ENCODE peak calls at places on chromosomes 5 and 9, in six cellular contexts. One of them, this sample, is unnamed.
A peak's percentile ranks its signal among the peaks of the same experiment; 100 is the strongest.

GRCh38 chr5:56270568-56271392 is 37.6 kb upstream of the ANKRD55 start:
- DNase-seq in Peyer's patch: peak; percentile 82
- DNase-seq in heart right ventricle: peak; percentile 85
- DNase-seq in GM12865: peak; percentile 85
- DNase-seq in neural crest cell: peak; percentile 80
- DNase-seq in OCI-LY7: peak; percentile 78
- DNase-seq in this sample: peak; percentile 60

GRCh38 chr5:154206291-154206690 is 15.8 kb downstream of the GALNT10 start:
- DNase-seq in GM12865: no peak
- DNase-seq in Peyer's patch: no peak
- DNase-seq in neural crest cell: no peak
- DNase-seq in OCI-LY7: no peak
- DNase-seq in heart right ventricle: peak; percentile 22
- DNase-seq in this sample: no peak

GRCh38 chr5:3592298-3592697 is 3.3 kb upstream of the IRX1 start:
- DNase-seq in neural crest cell: no peak
- DNase-seq in OCI-LY7: no peak
- DNase-seq in heart right ventricle: no peak
- DNase-seq in Peyer's patch: no peak
- DNase-seq in GM12865: no peak
- DNase-seq in this sample: no peak

GRCh38 chr5:31768784-31769183 is 129.9 kb downstream of the PDZD2 start:
- DNase-seq in GM12865: no peak
- DNase-seq in Peyer's patch: no peak
- DNase-seq in OCI-LY7: no peak
- DNase-seq in heart right ventricle: no peak
- DNase-seq in neural crest cell: no peak
- DNase-seq in this sample: no peak

GRCh38 chr9:134944916-134945315 is 27.2 kb upstream of the FCN1 start:
- DNase-seq in heart right ventricle: no peak
- DNase-seq in Peyer's patch: peak; percentile 22
- DNase-seq in neural crest cell: no peak
- DNase-seq in GM12865: no peak
- DNase-seq in OCI-LY7: no peak
- DNase-seq in this sample: no peak

GRCh38 chr5:140196406-140196805 is 21.4 kb downstream of the CYSTM1 start:
- DNase-seq in Peyer's patch: no peak
- DNase-seq in neural crest cell: no peak
- DNase-seq in heart right ventricle: no peak
- DNase-seq in GM12865: no peak
- DNase-seq in OCI-LY7: no peak
- DNase-seq in this sample: no peak

GRCh38 chr9:92426501-92426900 is 2.2 kb upstream of the OMD start:
- DNase-seq in neural crest cell: no peak
- DNase-seq in heart right ventricle: no peak
- DNase-seq in OCI-LY7: no peak
- DNase-seq in GM12865: no peak
- DNase-seq in Peyer's patch: no peak
- DNase-seq in this sample: no peak

GRCh38 chr9:6079386-6079785 is 64.0 kb upstream of the RANBP6 start:
- DNase-seq in GM12865: no peak
- DNase-seq in OCI-LY7: no peak
- DNase-seq in Peyer's patch: no peak
- DNase-seq in heart right ventricle: no peak
- DNase-seq in neural crest cell: no peak
- DNase-seq in this sample: no peak

GRCh38 chr5:68054625-68055024 is 160.9 kb upstream of the PIK3R1 start:
- DNase-seq in Peyer's patch: no peak
- DNase-seq in OCI-LY7: no peak
- DNase-seq in heart right ventricle: no peak
- DNase-seq in neural crest cell: no peak
- DNase-seq in GM12865: no peak
- DNase-seq in this sample: no peak

GRCh38 chr9:136847065-136847826 is 2.0 kb upstream of the PHPT1 start:
- DNase-seq in GM12865: peak; percentile 30
- DNase-seq in heart right ventricle: peak; percentile 71
- DNase-seq in OCI-LY7: peak; percentile 20
- DNase-seq in neural crest cell: no peak
- DNase-seq in Peyer's patch: peak; percentile 83
- DNase-seq in this sample: no peak

GRCh38 chr5:96720408-96720807 is 58.2 kb downstream of the CAST start:
- DNase-seq in neural crest cell: no peak
- DNase-seq in GM12865: no peak
- DNase-seq in OCI-LY7: no peak
- DNase-seq in heart right ventricle: no peak
- DNase-seq in Peyer's patch: no peak
- DNase-seq in this sample: no peak

GRCh38 chr5:132103380-132103951 is 29.9 kb downstream of the CSF2 start:
- DNase-seq in Peyer's patch: no peak
- DNase-seq in heart right ventricle: peak; percentile 76
- DNase-seq in neural crest cell: no peak
- DNase-seq in GM12865: peak; percentile 93
- DNase-seq in OCI-LY7: peak; percentile 89
- DNase-seq in this sample: no peak
- TF ChIP-seq CTCF in Peyer's patch: no peak
- TF ChIP-seq CTCF in heart right ventricle: no peak
- TF ChIP-seq CTCF in neural crest cell: no peak
- TF ChIP-seq CTCF in GM12865: peak; percentile 25
- TF ChIP-seq CTCF in OCI-LY7: peak; percentile 41
- TF ChIP-seq CTCF in this sample: no peak

GRCh38 chr5:86332851-86333250 is 284.9 kb upstream of the COX7C start:
- DNase-seq in heart right ventricle: no peak
- DNase-seq in Peyer's patch: no peak
- DNase-seq in neural crest cell: no peak
- DNase-seq in OCI-LY7: no peak
- DNase-seq in GM12865: no peak
- DNase-seq in this sample: no peak

DNA sequence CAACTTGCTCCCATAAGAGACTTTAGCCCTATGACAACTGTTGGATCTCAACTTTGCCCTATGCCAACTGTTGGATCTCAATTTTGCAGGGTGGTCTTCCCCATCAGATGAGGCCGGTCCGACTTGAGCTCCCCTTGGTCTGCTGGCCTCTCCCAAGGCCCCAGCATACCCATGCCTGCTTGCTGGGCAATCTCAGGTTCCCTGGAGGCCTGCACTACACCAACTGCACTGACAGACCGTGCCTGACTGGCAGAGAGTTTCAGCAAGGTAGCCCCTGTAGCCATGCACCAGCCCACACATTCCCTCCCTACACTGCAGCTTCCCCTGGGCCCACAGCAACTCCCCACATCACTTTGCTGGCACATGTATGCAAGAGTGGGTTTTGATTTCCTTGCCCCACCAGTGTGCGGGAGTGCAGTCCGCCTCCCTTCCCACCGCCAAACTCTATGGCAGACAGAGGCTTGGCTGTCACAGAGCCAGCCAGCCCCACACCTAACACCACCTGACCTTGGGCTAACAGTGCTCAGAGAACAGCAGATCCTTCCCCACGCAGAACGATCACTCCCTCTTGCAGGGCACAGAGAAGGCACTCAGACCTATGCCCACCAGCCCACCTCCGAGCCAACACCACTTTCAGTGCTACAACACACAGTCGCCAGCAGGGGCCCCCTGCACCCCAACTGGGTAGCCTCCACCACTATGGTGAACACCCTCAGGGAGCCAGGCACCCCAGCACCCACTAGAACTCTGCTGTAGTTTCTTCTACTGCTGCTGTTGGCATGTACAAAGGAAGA is 279.9 kb upstream of the COX7C start:
- DNase-seq in Peyer's patch: no peak
- DNase-seq in GM12865: peak; percentile 4
- DNase-seq in heart right ventricle: no peak
- DNase-seq in neural crest cell: no peak
- DNase-seq in OCI-LY7: no peak
- DNase-seq in this sample: no peak
- TF ChIP-seq CTCF in Peyer's patch: no peak
- TF ChIP-seq CTCF in GM12865: no peak
- TF ChIP-seq CTCF in heart right ventricle: no peak
- TF ChIP-seq CTCF in neural crest cell: no peak
- TF ChIP-seq CTCF in OCI-LY7: no peak
- TF ChIP-seq CTCF in this sample: no peak

GRCh38 chr5:10620346-10620745 is 56.5 kb downstream of the ANKRD33B start:
- DNase-seq in neural crest cell: no peak
- DNase-seq in heart right ventricle: no peak
- DNase-seq in GM12865: peak; percentile 49
- DNase-seq in Peyer's patch: no peak
- DNase-seq in OCI-LY7: no peak
- DNase-seq in this sample: no peak
- TF ChIP-seq CTCF in neural crest cell: no peak
- TF ChIP-seq CTCF in heart right ventricle: no peak
- TF ChIP-seq CTCF in GM12865: no peak
- TF ChIP-seq CTCF in Peyer's patch: no peak
- TF ChIP-seq CTCF in OCI-LY7: no peak
- TF ChIP-seq CTCF in this sample: no peak

GRCh38 chr9:4380406-4380805 is 80.5 kb upstream of the GLIS3 start:
- DNase-seq in OCI-LY7: no peak
- DNase-seq in Peyer's patch: no peak
- DNase-seq in neural crest cell: no peak
- DNase-seq in GM12865: no peak
- DNase-seq in heart right ventricle: no peak
- DNase-seq in this sample: no peak

GRCh38 chr9:4370501-4370900 is 70.6 kb upstream of the GLIS3 start:
- DNase-seq in OCI-LY7: no peak
- DNase-seq in heart right ventricle: no peak
- DNase-seq in Peyer's patch: no peak
- DNase-seq in neural crest cell: no peak
- DNase-seq in GM12865: no peak
- DNase-seq in this sample: no peak

GRCh38 chr9:4371108-4371507 is 71.2 kb upstream of the GLIS3 start:
- DNase-seq in GM12865: no peak
- DNase-seq in heart right ventricle: no peak
- DNase-seq in neural crest cell: no peak
- DNase-seq in OCI-LY7: no peak
- DNase-seq in Peyer's patch: no peak
- DNase-seq in this sample: no peak

DNA sequence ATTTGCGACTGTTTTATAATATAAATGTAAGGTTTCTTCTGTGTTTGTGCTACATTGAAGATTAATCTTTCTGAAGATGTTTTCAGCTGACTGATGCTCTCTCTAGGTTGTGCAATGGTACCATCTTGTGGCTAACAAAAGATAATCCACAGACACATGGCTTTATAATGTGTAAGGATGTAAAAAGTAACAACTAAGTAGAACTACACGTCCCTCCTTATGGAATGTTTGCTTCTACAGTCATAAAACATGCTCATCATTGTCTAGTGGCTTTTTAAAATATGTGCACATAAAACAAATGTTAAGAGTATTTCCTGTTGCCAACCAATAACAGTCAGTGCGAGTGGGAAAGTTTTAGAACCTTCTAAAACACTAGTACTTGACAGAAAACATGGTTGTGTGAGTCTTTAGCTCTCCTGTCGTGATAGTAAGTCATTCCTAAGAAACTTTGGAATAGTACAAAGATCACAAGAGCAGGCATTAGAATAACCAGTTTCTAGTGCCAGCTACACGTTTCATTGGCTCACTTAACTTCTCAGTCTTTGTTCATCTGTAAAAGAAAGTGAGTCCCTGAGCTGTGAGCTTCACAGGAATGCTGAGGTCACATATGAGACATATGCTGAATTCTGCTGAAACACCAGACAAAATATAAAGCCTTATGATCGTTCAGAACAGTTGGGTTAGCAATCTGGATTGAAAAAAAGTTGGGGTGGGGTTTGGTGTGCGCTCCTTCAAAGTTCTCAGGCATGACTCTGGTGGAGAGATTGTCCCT is 75.7 kb upstream of the GLIS3 start:
- DNase-seq in heart right ventricle: no peak
- DNase-seq in Peyer's patch: no peak
- DNase-seq in GM12865: peak; percentile 21
- DNase-seq in neural crest cell: no peak
- DNase-seq in OCI-LY7: no peak
- DNase-seq in this sample: no peak
- TF ChIP-seq CTCF in heart right ventricle: peak; percentile 55
- TF ChIP-seq CTCF in Peyer's patch: peak; percentile 59
- TF ChIP-seq CTCF in GM12865: peak; percentile 21
- TF ChIP-seq CTCF in neural crest cell: peak; percentile 69
- TF ChIP-seq CTCF in OCI-LY7: peak; percentile 31
- TF ChIP-seq CTCF in this sample: no peak

DNA sequence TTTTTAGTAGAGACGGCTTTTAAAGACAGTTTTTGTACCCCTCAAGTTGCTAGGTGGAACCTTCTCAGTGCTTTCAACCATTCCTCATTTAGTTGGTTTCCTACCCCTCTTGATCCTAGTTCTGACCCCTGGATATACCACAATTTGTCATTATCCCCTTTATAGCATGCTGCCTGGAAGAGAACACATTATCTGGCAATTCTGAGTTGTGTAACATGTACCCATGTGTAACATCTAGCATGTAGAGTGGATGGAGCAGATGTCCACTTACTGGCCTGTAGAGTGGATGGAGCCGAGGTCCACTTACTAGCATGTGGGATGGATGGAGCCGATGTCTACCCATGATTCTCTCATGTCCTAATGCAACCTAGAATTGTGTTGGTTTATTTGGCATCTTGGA is 7.5 kb downstream of the SLC36A1 start:
- DNase-seq in GM12865: no peak
- DNase-seq in Peyer's patch: no peak
- DNase-seq in heart right ventricle: no peak
- DNase-seq in OCI-LY7: no peak
- DNase-seq in neural crest cell: no peak
- DNase-seq in this sample: no peak
- TF ChIP-seq CTCF in GM12865: no peak
- TF ChIP-seq CTCF in Peyer's patch: no peak
- TF ChIP-seq CTCF in heart right ventricle: no peak
- TF ChIP-seq CTCF in OCI-LY7: no peak
- TF ChIP-seq CTCF in neural crest cell: no peak
- TF ChIP-seq CTCF in this sample: no peak

This sample was measured in activated B cell treated with CpG ODN at 0.5 μM for 24 hours.